ENCODE peak calls at places on chromosomes 13 and 19, in five cellular contexts. X, G, A, Z and S are unnamed samples.

GRCh38 chr13:105543742-105544141 is 991.7 kb downstream of the EFNB2 start:
- DNase-seq in X (no peak), G (peak), A (no peak), Z (no peak), S (no peak)

GRCh38 chr13:107835339-107836018 is 379.9 kb downstream of the LIG4 start:
- DNase-seq in X (no peak), G (no peak), A (no peak), Z (no peak), S (no peak)

GRCh38 chr19:34316741-34317241 is 48.2 kb upstream of the GPI start:
- DNase-seq in X (peak), G (no peak), A (no peak), Z (peak), S (no peak)

GRCh38 chr13:50153401-50153800 is 138.2 kb downstream of the KCNRG start:
- DNase-seq in X (no peak), G (no peak), A (no peak), Z (no peak), S (no peak)

GRCh38 chr13:23902975-23903905 is 5.9 kb upstream of the C1QTNF9B start:
- DNase-seq in X (no peak), G (no peak), A (no peak), Z (no peak), S (no peak)

GRCh38 chr13:65336916-65337315 is 1893.2 kb downstream of the PCDH9 start:
- DNase-seq in X (no peak), G (no peak), A (no peak), Z (no peak), S (no peak)

GRCh38 chr19:29211562-29212416 is 1.2 kb downstream of the UQCRFS1 start:
- DNase-seq in X (peak), G (peak), A (no peak), Z (peak), S (no peak)

GRCh38 chr13:110116072-110116487 is 190.9 kb downstream of the COL4A1 start:
- DNase-seq in X (peak), G (peak), A (no peak), Z (peak), S (peak)

GRCh38 chr19:33302175-33302973 is at the start of gene CEBPA:
- DNase-seq in X (peak), G (peak), A (no peak), Z (peak), S (peak)

GRCh38 chr19:4916292-4917082 is 7.2 kb downstream of the UHRF1 start:
- DNase-seq in X (no peak), G (peak), A (no peak), Z (no peak), S (no peak)

GRCh38 chr19:906480-906879 is 6.5 kb downstream of the R3HDM4 start:
- DNase-seq in X (no peak), G (peak), A (no peak), Z (no peak), S (no peak)

GRCh38 chr19:18349524-18350128 is 9.2 kb downstream of the PGPEP1 start:
- DNase-seq in X (peak), G (peak), A (peak), Z (peak), S (no peak)

GRCh38 chr13:111946214-111946613 is 120.7 kb upstream of the SOX1 start:
- DNase-seq in X (no peak), G (no peak), A (no peak), Z (no peak), S (no peak)

GRCh38 chr19:10294368-10294697 is 4.6 kb downstream of the ICAM5 start:
- DNase-seq in X (no peak), G (no peak), A (no peak), Z (no peak), S (no peak)

GRCh38 chr19:13014101-13014920 is 19.0 kb downstream of the NFIX start:
- DNase-seq in X (no peak), G (no peak), A (no peak), Z (no peak), S (no peak)

GRCh38 chr13:98930014-98930625 is 47.7 kb downstream of the DOCK9 start:
- DNase-seq in X (no peak), G (no peak), A (no peak), Z (no peak), S (no peak)

GRCh38 chr13:19596960-19597361 is 35.6 kb upstream of the TPTE2 start:
- DNase-seq in X (peak), G (no peak), A (no peak), Z (no peak), S (no peak)

GRCh38 chr19:8529369-8530006 is 15.5 kb upstream of the ZNF414 start:
- DNase-seq in X (no peak), G (no peak), A (no peak), Z (no peak), S (no peak)
- TF ChIP-seq CTCF in X (no peak), G (no peak), A (no peak), Z (no peak), S (no peak)

GRCh38 chr19:42542791-42543190 is 14.5 kb upstream of the CEACAM1 start:
- DNase-seq in X (no peak), G (no peak), A (no peak), Z (no peak), S (no peak)
- TF ChIP-seq CTCF in X (peak), G (no peak), A (no peak), Z (no peak), S (no peak)

GRCh38 chr13:27449936-27450828 is at the start of gene MTIF3:
- DNase-seq in X (peak), G (peak), A (peak), Z (peak), S (peak)

GRCh38 chr13:27446986-27447583 is 3.3 kb downstream of the MTIF3 start:
- DNase-seq in X (no peak), G (peak), A (no peak), Z (no peak), S (no peak)

GRCh38 chr13:27449081-27449603 is 1.2 kb downstream of the MTIF3 start:
- DNase-seq in X (no peak), G (no peak), A (no peak), Z (no peak), S (no peak)

GRCh38 chr13:27448308-27448707 is 2.1 kb downstream of the MTIF3 start:
- DNase-seq in X (no peak), G (no peak), A (no peak), Z (no peak), S (no peak)

GRCh38 chr13:27450921-27451461 is 627 bp upstream of the MTIF3 start:
- DNase-seq in X (peak), G (no peak), A (no peak), Z (peak), S (no peak)
- TF ChIP-seq CTCF in X (no peak), G (no peak), A (no peak), Z (no peak), S (no peak)

DNA sequence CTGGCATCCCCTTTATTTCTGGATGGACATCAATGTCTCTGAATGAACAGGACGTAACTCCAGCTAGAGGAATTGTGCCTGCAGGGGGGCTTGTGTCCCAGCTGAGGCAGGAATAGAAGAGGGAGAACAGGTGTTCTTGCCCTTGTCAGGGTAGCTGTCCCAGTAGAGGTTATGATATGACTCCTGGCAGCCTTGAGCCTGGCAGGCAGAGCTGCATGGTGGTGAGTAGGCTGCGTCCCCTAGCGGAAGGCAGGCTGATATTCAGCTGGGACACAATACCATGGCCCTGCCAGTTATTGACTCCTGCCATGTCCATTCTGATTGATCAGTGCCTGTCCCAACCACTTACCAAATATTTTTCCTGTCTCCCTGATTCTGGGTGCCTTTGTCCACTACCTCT is 197.2 kb downstream of the RAP2A start:
- DNase-seq in X (no peak), G (peak), A (no peak), Z (no peak), S (no peak)
- TF ChIP-seq CTCF in X (no peak), G (peak), A (no peak), Z (no peak), S (no peak)

DNA sequence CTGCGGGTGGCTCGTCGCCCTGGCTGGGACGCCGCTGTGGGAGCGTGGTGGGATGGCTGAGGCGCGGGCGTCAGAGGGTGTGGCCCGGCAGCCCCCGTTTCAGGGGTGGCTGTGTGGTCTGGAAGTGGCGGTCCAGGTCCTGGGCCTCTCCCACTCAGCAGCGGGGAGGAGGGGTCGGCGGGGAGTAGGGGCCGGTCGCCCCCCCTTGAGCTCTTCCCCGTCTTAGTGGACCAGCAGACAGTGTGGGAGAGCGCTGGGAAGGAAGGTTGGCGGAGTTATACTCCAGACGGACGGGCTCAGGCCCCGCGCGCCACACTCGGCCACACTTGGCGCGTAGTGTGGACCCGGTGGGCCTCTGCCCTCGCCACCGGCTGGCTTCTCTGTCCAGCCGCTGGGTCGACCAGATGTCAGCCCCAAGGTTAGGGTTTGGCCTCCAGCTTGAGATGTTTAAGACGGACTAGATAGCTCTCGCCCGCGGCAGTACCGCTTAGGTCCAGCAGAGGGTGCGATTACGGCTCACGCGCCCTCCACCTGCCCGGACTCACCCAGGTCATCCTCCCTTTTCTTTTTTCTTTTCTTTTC is 21.7 kb upstream of the ZNF429 start:
- DNase-seq in X (peak), G (peak), A (peak), Z (peak), S (no peak)
- TF ChIP-seq CTCF in X (no peak), G (peak), A (no peak), Z (peak), S (peak)

DNA sequence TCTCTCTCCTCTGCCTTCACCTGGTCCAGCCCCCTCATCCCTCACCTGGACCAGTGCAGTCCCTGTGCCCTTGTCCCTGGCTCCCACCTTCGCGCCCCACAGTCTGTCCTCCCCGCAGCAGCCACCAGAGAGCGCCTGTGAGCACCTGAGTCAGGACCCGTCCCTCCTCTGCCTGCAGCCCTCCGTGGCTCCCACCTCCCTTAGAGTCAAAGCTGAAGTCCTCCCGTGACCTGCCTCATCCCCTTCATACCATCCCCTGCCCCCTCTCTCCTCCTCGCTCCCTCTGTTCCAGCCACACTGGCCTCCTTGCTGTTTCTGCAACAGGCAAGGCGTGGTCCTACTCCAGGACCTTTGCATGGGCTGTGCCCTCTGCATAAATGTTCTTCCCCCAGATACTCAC is 10.3 kb downstream of the CELF5 start:
- DNase-seq in X (no peak), G (no peak), A (no peak), Z (no peak), S (no peak)
- TF ChIP-seq CTCF in X (no peak), G (peak), A (no peak), Z (no peak), S (peak)

DNA sequence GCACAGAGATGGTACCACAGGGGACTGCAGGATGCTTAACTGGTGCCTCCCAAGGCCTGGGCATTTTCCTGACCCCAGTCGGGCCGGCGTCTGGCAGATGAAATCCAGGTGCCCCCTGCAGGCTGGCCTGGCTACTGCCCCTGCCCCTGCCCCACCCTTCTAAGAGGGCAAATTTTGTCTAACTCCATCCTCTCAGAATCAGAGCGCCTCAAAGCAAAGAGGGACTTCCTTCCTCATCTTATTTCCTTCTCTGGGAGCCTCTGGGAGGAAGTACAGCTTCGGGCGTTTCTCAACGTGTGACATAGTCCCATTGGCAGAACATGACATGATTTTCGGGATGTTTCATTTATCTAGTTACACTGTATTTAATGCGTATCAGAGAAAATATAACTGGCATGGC is 2.7 kb downstream of the PRKACA start:
- DNase-seq in X (peak), G (peak), A (no peak), Z (peak), S (no peak)
- TF ChIP-seq CTCF in X (peak), G (peak), A (no peak), Z (peak), S (peak)

DNA sequence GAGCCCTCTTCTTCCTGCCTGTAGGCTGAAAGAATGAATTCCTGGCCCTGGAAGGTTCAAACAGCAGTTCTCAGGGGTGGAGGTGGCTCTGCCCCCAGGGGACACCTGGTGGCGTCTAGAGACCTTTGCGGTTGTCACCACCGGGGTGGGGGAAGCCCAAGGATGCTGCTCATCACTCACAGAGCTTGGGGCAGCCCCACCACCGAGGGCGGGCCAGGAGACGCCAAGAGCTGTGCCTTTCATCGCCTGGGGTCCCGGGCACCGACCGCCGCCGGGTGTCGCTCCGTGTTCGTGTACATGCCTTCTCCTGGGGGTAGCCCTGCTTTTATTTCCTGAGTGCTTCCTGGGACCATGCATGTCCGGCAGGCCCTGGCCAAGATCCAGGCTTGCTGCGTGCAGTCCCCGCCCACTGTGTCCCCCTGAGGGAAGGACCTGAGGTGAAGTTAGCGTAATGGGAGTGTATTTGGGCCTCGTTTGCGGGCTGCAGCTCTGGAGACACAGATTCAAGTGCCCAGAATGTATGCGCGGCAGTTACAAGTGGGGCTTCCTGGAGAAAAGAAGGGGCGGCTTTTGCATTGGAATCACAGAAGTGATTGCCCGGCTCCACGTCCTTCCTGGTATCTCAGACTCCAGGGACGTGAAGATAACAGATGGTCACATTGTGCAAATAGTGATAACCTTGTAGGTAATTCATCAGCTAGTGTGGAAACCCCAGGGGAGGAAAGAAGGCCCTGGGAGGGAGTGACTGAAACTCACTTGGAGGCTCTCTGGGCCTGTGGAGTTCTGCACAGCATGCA is 7.8 kb downstream of the DOT1L start:
- DNase-seq in X (no peak), G (peak), A (no peak), Z (peak), S (no peak)
- TF ChIP-seq CTCF in X (no peak), G (peak), A (no peak), Z (no peak), S (peak)

GRCh38 chr19:54096642-54097106 is 3.9 kb downstream of the OSCAR start:
- DNase-seq in X (peak), G (no peak), A (no peak), Z (no peak), S (no peak)
- TF ChIP-seq CTCF in X (no peak), G (no peak), A (no peak), Z (no peak), S (no peak)

DNA sequence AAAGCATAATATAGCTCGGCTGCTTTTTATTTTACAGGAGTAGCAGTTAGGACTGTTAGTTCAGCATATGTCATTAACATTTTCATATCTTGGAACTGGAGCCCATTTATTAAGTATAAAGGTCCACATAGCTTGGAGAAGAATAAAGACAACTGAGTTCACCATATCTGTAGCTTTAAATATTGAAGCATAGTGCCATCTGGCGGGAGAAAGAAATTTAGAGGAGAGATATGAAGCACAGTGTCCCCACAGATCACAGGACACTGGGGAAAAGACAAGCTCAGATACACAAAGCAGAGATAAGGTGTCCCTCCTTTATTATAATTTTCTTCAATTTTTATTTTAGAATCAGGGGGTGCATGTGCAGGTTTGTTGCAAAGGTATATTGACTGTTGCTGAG is 104.7 kb upstream of the FREM2 start:
- DNase-seq in X (peak), G (peak), A (no peak), Z (peak), S (no peak)
- TF ChIP-seq CTCF in X (peak), G (peak), A (no peak), Z (no peak), S (peak)